ENCODE peak calls at places on chromosome 12, in nine cellular contexts. L, B, I, W, S, T, A, N and G are unnamed samples.

GRCh38 chr12:6641131-6641530 is 5.4 kb upstream of the LPAR5 start:
- DNase-seq in I (no peak), N (no peak), W (no peak), B (no peak), A (no peak), L (no peak), S (no peak), T (no peak), G (no peak)

GRCh38 chr12:131250028-131250950 is 296.6 kb downstream of the ADGRD1 start:
- DNase-seq in A (no peak), S (no peak), W (no peak), N (no peak), B (no peak), I (peak), T (peak), L (no peak), G (no peak)

GRCh38 chr12:32470936-32471335 is 71.6 kb downstream of the FGD4 start:
- DNase-seq in W (no peak), I (no peak), T (no peak), N (no peak), S (no peak), A (no peak), B (no peak), L (no peak), G (no peak)

GRCh38 chr12:53208877-53209463 is 1.9 kb upstream of the ITGB7 start:
- DNase-seq in A (peak), T (no peak), N (no peak), B (no peak), W (no peak), I (no peak), S (no peak), L (no peak), G (peak)

GRCh38 chr12:12070674-12071661 is at the start of gene BCL2L14:
- DNase-seq in I (no peak), B (no peak), T (no peak), A (no peak), S (no peak), W (peak), N (no peak), L (no peak), G (peak)

GRCh38 chr12:131098178-131098981 is 144.7 kb downstream of the ADGRD1 start:
- DNase-seq in B (no peak), T (peak), W (no peak), N (no peak), L (peak), A (no peak), S (no peak), I (peak), G (no peak)

GRCh38 chr12:93583993-93584392 is 11.5 kb downstream of the SOCS2 start:
- DNase-seq in A (no peak), N (no peak), T (no peak), I (no peak), B (no peak), S (no peak), L (no peak), W (no peak), G (no peak)

GRCh38 chr12:64124511-64125197 is 97.4 kb downstream of the KICS2 start:
- DNase-seq in S (no peak), A (no peak), T (no peak), L (no peak), N (no peak), B (no peak), W (no peak), I (no peak), G (no peak)

GRCh38 chr12:90773526-90773925 is 181.4 kb downstream of the CCER1 start:
- DNase-seq in T (no peak), L (no peak), W (no peak), S (no peak), A (no peak), I (no peak), B (no peak), N (no peak), G (no peak)

GRCh38 chr12:18935371-18935965 is 194.1 kb upstream of the PLEKHA5 start:
- DNase-seq in A (no peak), S (peak), I (no peak), B (no peak), W (no peak), L (no peak), N (no peak), T (no peak), G (no peak)

GRCh38 chr12:41277019-41277770 is 89.1 kb downstream of the PDZRN4 start:
- DNase-seq in B (no peak), S (peak), L (no peak), W (no peak), I (no peak), N (no peak), A (peak), T (no peak), G (peak)

GRCh38 chr12:69620921-69621320 is 10.2 kb upstream of the LRRC10 start:
- DNase-seq in N (no peak), S (no peak), I (no peak), W (no peak), T (no peak), L (no peak), A (no peak), B (no peak), G (no peak)

GRCh38 chr12:124861898-124862676 is 1.6 kb downstream of the SCARB1 start:
- DNase-seq in A (no peak), S (peak), W (no peak), N (no peak), T (no peak), B (no peak), L (no peak), I (no peak), G (peak)

GRCh38 chr12:65881965-65882413 is 57.7 kb downstream of the HMGA2 start:
- DNase-seq in S (peak), B (no peak), N (no peak), A (no peak), I (peak), W (no peak), T (peak), L (no peak), G (no peak)

GRCh38 chr12:106282457-106283097 is 20.0 kb upstream of the TCP11L2 start:
- DNase-seq in N (peak), I (peak), A (peak), L (peak), T (peak), W (peak), S (no peak), B (no peak), G (peak)

GRCh38 chr12:4117386-4118016 is 156.1 kb upstream of the CCND2 start:
- DNase-seq in I (no peak), A (no peak), W (no peak), S (no peak), B (no peak), N (no peak), T (no peak), L (no peak), G (no peak)

GRCh38 chr12:47111392-47111778 is 31.6 kb upstream of the AMIGO2 start:
- DNase-seq in I (no peak), S (no peak), B (no peak), W (peak), T (no peak), L (no peak), N (no peak), A (no peak), G (no peak)

GRCh38 chr12:131049569-131050339 is 96.0 kb downstream of the ADGRD1 start:
- DNase-seq in I (no peak), A (no peak), W (no peak), T (no peak), N (no peak), S (no peak), L (no peak), B (no peak), G (no peak)

GRCh38 chr12:6070472-6071257 is 53.8 kb downstream of the VWF start:
- DNase-seq in I (no peak), A (no peak), B (no peak), T (no peak), W (no peak), N (no peak), L (no peak), S (no peak), G (no peak)

GRCh38 chr12:60257063-60257462 is 661.2 kb downstream of the SLC16A7 start:
- DNase-seq in B (no peak), T (no peak), A (no peak), I (no peak), L (no peak), W (no peak), S (no peak), N (no peak), G (no peak)

GRCh38 chr12:2282321-2282720 is 229.5 kb downstream of the CACNA1C start:
- DNase-seq in B (no peak), A (no peak), T (no peak), N (no peak), I (no peak), L (no peak), S (no peak), W (no peak), G (no peak)

GRCh38 chr12:97639702-97640101 is 177.1 kb downstream of the RMST start:
- DNase-seq in B (no peak), A (no peak), W (no peak), L (no peak), N (no peak), I (no peak), T (no peak), S (no peak), G (no peak)

GRCh38 chr12:28611115-28611435 is 420.8 kb downstream of the CCDC91 start:
- DNase-seq in N (no peak), T (no peak), S (no peak), A (no peak), B (no peak), W (no peak), I (no peak), L (no peak), G (no peak)

GRCh38 chr12:74105434-74105833 is 432.2 kb upstream of the ATXN7L3B start:
- DNase-seq in I (no peak), B (no peak), T (no peak), A (no peak), S (no peak), W (no peak), N (no peak), L (no peak), G (no peak)

GRCh38 chr12:129681151-129681550 is 222.7 kb downstream of the TMEM132D start:
- DNase-seq in B (no peak), I (no peak), T (no peak), N (no peak), W (no peak), L (no peak), S (no peak), A (no peak), G (no peak)

GRCh38 chr12:52419656-52420055 is 13.5 kb upstream of the KRT82 start:
- DNase-seq in L (no peak), T (no peak), S (no peak), I (no peak), N (no peak), W (no peak), B (no peak), A (no peak), G (no peak)

GRCh38 chr12:109461049-109461845 is 15.9 kb downstream of the KCTD10 start:
- DNase-seq in T (peak), S (no peak), N (no peak), L (no peak), I (no peak), W (no peak), B (no peak), A (no peak), G (peak)

GRCh38 chr12:30191701-30192455 is 408.1 kb upstream of the TMTC1 start:
- DNase-seq in B (no peak), A (no peak), I (no peak), T (no peak), L (no peak), W (no peak), S (no peak), N (no peak), G (no peak)

GRCh38 chr12:89514751-89515150 is 9.8 kb downstream of the GALNT4 start:
- DNase-seq in S (no peak), T (no peak), L (no peak), I (no peak), W (no peak), N (no peak), B (no peak), A (no peak), G (no peak)

GRCh38 chr12:117792877-117793424 is 175.8 kb downstream of the KSR2 start:
- DNase-seq in N (no peak), I (no peak), W (no peak), T (no peak), A (no peak), B (no peak), S (no peak), L (no peak), G (no peak)

GRCh38 chr12:81123611-81124010 is 45.7 kb downstream of the ACSS3 start:
- DNase-seq in W (no peak), L (no peak), A (no peak), N (no peak), T (no peak), I (no peak), S (no peak), B (no peak), G (no peak)

GRCh38 chr12:54239568-54239967 is 40.4 kb downstream of the CBX5 start:
- DNase-seq in I (no peak), S (no peak), T (no peak), A (no peak), N (no peak), B (no peak), W (no peak), L (no peak), G (no peak)

GRCh38 chr12:1473418-1473817 is 121.0 kb downstream of the FBXL14 start:
- DNase-seq in A (peak), N (no peak), W (no peak), T (no peak), B (no peak), S (no peak), L (no peak), I (no peak), G (peak)

GRCh38 chr12:6167327-6168280 is 32.6 kb upstream of the CD9 start:
- DNase-seq in B (peak), A (peak), T (peak), L (no peak), N (peak), S (peak), I (peak), W (peak), G (peak)